ENCODE peak calls at places on chromosomes 11 and 22, in eight cellular contexts. M is pancreas, S is Karpas-422, L is colonic mucosa, Z is esophagus squamous epithelium, I is IMR-90, E is small intestine, Q is SJCRH30. F is an unnamed sample.

GRCh38 chr22:21650823-21651520 is 8.9 kb downstream of the SDF2L1 start:
- DNase-seq in I (no peak), L (no peak), Q (peak; percentile 76), M (no peak), E (no peak), Z (no peak), S (no peak), F (no peak)

GRCh38 chr11:104772806-104773241 is 125.4 kb downstream of the CASP12 start:
- DNase-seq in L (no peak), M (no peak), S (no peak), Q (peak; percentile 8), I (peak; percentile 96), E (no peak), Z (no peak), F (no peak)

GRCh38 chr22:49011379-49011768 is 816.3 kb downstream of the BRD1 start:
- DNase-seq in E (no peak), Q (no peak), L (peak; percentile 6), Z (no peak), M (no peak), I (no peak), S (no peak), F (no peak)

GRCh38 chr22:32996702-32997101 is 61.5 kb downstream of the SYN3 start:
- DNase-seq in E (peak; percentile 25), Z (no peak), I (no peak), L (no peak), S (no peak), Q (peak; percentile 57), M (no peak), F (no peak)

GRCh38 chr11:33689506-33689905 is 11.1 kb downstream of the C11orf91 start:
- DNase-seq in M (no peak), Z (no peak), E (no peak), Q (no peak), L (no peak), S (no peak), I (no peak), F (no peak)

GRCh38 chr11:34315006-34315793 is 42.6 kb downstream of the ABTB2 start:
- DNase-seq in I (no peak), S (no peak), E (no peak), Q (no peak), Z (no peak), L (no peak), M (no peak), F (no peak)

GRCh38 chr22:44661070-44661469 is 40.9 kb upstream of the PRR5 start:
- DNase-seq in I (no peak), M (no peak), Q (peak; percentile 26), E (no peak), S (no peak), L (no peak), Z (no peak), F (no peak)

GRCh38 chr11:27055065-27055682 is 14.6 kb downstream of the BBOX1 start:
- DNase-seq in S (no peak), M (no peak), Z (no peak), L (no peak), Q (peak; percentile 33), E (peak; percentile 89), I (peak; percentile 37), F (no peak)

GRCh38 chr11:61911124-61911700 is 6.2 kb downstream of the RAB3IL1 start:
- DNase-seq in E (no peak), S (no peak), Q (no peak), L (no peak), I (no peak), Z (no peak), M (no peak), F (no peak)

GRCh38 chr22:32700186-32700882 is 101.2 kb upstream of the TIMP3 start:
- DNase-seq in L (no peak), S (no peak), Q (peak; percentile 9), M (no peak), E (no peak), I (peak; percentile 58), Z (no peak), F (no peak)

GRCh38 chr11:10394229-10395100 is 60.6 kb upstream of the AMPD3 start:
- DNase-seq in S (no peak), Q (no peak), M (no peak), I (peak; percentile 90), L (no peak), Z (no peak), E (no peak), F (no peak)

GRCh38 chr11:35039076-35039475 is 99.9 kb upstream of the CD44 start:
- DNase-seq in L (no peak), Q (no peak), Z (no peak), I (no peak), E (no peak), M (no peak), S (no peak), F (no peak)

GRCh38 chr22:46079861-46080821 is 70.2 kb upstream of the PPARA start:
- DNase-seq in I (no peak), S (no peak), E (no peak), Z (no peak), M (peak; percentile 80), Q (no peak), L (no peak), F (no peak)

GRCh38 chr22:49752598-49753091 is 75.0 kb downstream of the BRD1 start:
- DNase-seq in E (no peak), I (no peak), Q (no peak), Z (no peak), L (no peak), S (no peak), M (peak; percentile 46), F (no peak)

GRCh38 chr11:118080296-118080695 is 3.4 kb downstream of the TMPRSS4 start:
- DNase-seq in Q (no peak), E (no peak), S (no peak), M (no peak), L (no peak), I (no peak), Z (no peak), F (no peak)

GRCh38 chr11:36953986-36954385 is 355.9 kb upstream of the RAG2 start:
- DNase-seq in Z (no peak), M (no peak), S (no peak), E (no peak), I (no peak), Q (peak; percentile 25), L (no peak), F (no peak)

GRCh38 chr22:43263645-43264514 is 76.9 kb upstream of the TTLL12 start:
- DNase-seq in S (no peak), L (peak; percentile 64), I (peak; percentile 88), M (peak; percentile 66), E (peak; percentile 70), Z (no peak), Q (peak; percentile 98), F (peak; percentile 69)

GRCh38 chr22:23939017-23939357 is 22.0 kb downstream of the GSTT2B start:
- DNase-seq in E (no peak), L (no peak), Z (no peak), Q (no peak), M (no peak), S (no peak), I (no peak), F (no peak)

GRCh38 chr22:27798526-27799333 is 2.8 kb downstream of the MN1 start:
- DNase-seq in Q (peak; percentile 37), I (no peak), S (no peak), Z (no peak), E (no peak), L (no peak), M (no peak), F (no peak)
- H3K27me3 ChIP-seq in Q (no peaks in the 10 kb centered on the region), I (no peaks in the 10 kb centered on the region), S (no peaks in the 10 kb centered on the region), Z (no peaks in the 10 kb centered on the region), E (peaks cover 24% of the 10 kb centered on the region), L (peaks cover 40% of the 10 kb centered on the region), M (no peaks in the 10 kb centered on the region), F (no peaks in the 10 kb centered on the region)

GRCh38 chr11:70326843-70327242 is 56.4 kb downstream of the PPFIA1 start:
- DNase-seq in E (no peak), M (no peak), L (no peak), Z (no peak), S (no peak), I (no peak), Q (no peak), F (no peak)
- H3K4me3 ChIP-seq in E (no peak overlapping the region), M (no peak overlapping the region), L (no peak overlapping the region), Z (no peak overlapping the region), S (no peak overlapping the region), I (no peak overlapping the region), Q (no peak overlapping the region), F (no peak overlapping the region)

GRCh38 chr11:2103666-2104523 is 35.3 kb downstream of the IGF2 start:
- DNase-seq in I (no peak), M (peak; percentile 44), L (no peak), E (no peak), Q (no peak), S (no peak), Z (no peak), F (no peak)
- H3K27me3 ChIP-seq in I (peaks cover 10% of the 10 kb centered on the region), M (no peaks in the 10 kb centered on the region), L (no peaks in the 10 kb centered on the region), E (no peaks in the 10 kb centered on the region), Q (no peaks in the 10 kb centered on the region), S (no peaks in the 10 kb centered on the region), Z (no peaks in the 10 kb centered on the region), F (no peaks in the 10 kb centered on the region)

DNA sequence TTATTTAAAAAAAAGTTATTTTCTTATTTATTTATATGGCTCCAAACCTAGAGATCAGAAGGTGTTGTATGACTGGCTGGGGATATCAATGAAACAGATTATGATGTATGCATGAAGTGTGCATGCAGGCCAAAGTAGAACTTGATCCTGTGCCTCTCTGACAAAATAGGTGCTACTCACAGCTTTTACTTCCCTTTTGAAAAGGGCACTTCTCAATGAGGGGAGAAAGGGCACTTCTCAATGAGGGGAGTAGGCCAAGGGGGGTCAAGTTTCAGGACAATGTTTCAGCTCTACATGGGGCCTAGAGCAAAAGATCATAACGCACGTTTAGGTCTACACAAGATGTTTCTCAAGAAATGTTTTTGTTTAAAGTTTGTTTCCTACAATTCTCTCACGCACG is 397.5 kb downstream of the ETS1 start:
- DNase-seq in M (no peak), I (no peak), E (no peak), Z (no peak), S (no peak), L (no peak), Q (no peak), F (no peak)
- H3K4me3 ChIP-seq in M (no peak overlapping the region), I (no peak overlapping the region), E (no peak overlapping the region), Z (no peak overlapping the region), S (no peak overlapping the region), L (no peak overlapping the region), Q (no peak overlapping the region), F (no peak overlapping the region)

DNA sequence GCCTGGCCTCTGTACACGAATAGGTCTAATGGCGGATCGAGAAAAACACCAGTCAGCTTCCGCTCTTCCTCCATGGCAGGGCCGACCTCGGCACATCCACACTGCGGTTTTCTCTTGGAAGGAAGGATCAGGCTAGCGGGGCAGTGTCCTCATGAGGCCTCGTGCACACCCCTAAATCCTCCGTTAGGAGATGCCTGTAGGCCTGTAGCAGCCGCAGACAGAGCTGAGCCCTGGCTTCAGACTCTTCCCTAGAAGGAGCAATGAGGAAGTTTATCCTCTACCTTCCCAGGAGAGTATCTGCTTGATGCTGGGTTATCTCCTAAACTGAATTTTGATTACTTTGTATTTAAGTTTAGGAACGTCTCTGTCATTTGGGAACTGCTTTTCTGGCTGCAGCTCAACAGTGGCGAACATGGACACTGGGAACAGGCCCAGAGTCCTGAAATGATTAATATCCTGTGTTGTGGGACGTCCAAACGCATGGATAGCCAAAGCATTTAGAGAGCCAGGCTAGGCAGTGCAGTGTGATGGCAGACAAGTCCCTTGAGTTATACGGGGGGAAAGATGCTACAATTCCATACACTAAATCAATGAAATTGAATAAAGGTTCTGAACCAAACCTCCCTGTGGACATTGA is 16.5 kb upstream of the BMAL1 start:
- DNase-seq in S (no peak), M (no peak), Q (no peak), Z (no peak), L (no peak), I (peak; percentile 12), E (no peak), F (no peak)
- H3K27me3 ChIP-seq in S (no peaks in the 10 kb centered on the region), M (no peaks in the 10 kb centered on the region), Q (no peaks in the 10 kb centered on the region), Z (no peaks in the 10 kb centered on the region), L (no peaks in the 10 kb centered on the region), I (no peaks in the 10 kb centered on the region), E (no peaks in the 10 kb centered on the region), F (peaks cover 2% of the 10 kb centered on the region)